ENCODE peak calls at places on chromosomes 4 and X, in five cellular contexts. P, H, V, C and K are unnamed samples.

GRCh38 chrX:15751160-15751819 is 13.2 kb downstream of the CA5B start:
- DNase-seq in V (no peak), C (no peak), P (no peak), H (peak), K (peak)

GRCh38 chrX:57528670-57529255 is 63.0 kb upstream of the ZXDB start:
- DNase-seq in V (no peak), P (no peak), C (no peak), H (no peak), K (peak)

GRCh38 chrX:153470411-153471363 is at the start of gene HAUS7:
- DNase-seq in H (peak), P (no peak), V (peak), C (peak), K (peak)

GRCh38 chr4:188130355-188130754 is 8.9 kb upstream of the TRIML1 start:
- DNase-seq in C (no peak), P (no peak), V (no peak), H (no peak), K (no peak)

GRCh38 chrX:41471786-41472185 is 24.6 kb downstream of the NYX start:
- DNase-seq in C (no peak), V (no peak), H (no peak), P (no peak), K (no peak)

GRCh38 chr4:37639551-37640293 is 46.5 kb downstream of the RELL1 start:
- DNase-seq in P (no peak), V (no peak), C (no peak), H (peak), K (no peak)

GRCh38 chr4:77190053-77190452 is 33.0 kb downstream of the CCNG2 start:
- DNase-seq in H (no peak), C (no peak), P (no peak), V (peak), K (no peak)

GRCh38 chrX:120358687-120359086 is 3.2 kb upstream of the ATP1B4 start:
- DNase-seq in P (no peak), C (no peak), V (peak), H (peak), K (peak)

DNA sequence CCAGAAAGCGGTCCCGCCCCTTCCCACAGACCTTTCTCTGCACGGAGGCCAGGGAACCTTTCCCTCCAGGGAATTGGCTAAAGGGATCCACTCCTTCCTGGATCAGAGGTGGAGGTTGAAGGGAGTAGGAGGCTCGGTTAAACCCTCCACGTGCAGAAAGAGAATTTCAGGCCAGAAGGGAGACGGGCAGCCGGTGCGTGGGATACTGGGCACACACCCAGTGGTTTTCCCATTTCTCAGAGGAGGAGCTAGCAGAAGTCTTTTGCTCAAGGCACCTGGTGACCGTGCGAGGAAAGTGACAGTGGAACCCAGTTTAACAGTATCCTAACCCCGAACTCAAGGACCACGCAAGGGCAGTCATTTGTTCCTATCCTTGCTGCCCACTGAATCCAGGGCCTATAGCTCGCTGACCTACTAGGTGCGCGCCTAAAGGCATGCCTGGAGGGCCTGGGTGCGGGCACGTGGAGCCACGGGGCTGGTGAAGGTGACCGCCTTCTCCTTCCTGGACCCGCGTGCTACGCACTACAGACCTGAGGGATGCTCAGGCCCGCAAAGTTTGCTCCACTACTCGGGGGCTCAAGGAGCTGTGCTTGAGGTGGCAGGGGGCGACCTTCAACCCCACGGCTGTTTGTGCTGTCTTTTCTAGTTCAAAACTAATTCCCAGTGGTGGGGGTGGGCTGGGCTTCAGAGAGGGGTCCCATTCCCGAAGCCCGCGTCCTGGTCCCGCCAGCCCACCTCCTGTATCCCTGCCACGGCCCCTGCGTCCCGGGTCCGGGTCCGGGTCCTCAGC is 584 bp upstream of the AFF2 start:
- DNase-seq in H (no peak), V (no peak), P (no peak), C (no peak), K (no peak)
- H3K4me3 ChIP-seq in H (no peak), V (peak), P (peak), C (no peak), K (peak)

DNA sequence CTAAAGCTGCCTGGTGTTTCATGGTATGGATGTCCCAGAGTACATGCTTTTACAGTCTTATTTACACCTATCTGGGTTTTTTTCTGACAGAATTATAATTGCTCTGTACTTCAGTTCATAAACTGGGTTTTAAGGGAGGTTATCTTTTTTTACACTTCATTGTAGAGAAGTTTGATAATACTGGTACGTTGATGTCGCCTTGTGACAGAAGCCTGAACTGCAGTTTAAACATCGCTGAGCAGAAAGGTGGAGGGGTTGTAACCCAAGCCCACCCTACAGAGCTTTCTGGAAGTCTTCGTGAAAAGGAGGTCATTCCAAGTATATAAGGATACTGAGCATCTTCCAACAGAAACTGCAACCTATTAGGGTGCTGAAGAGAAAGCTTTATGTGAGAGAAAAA is 46.4 kb downstream of the BEX1 start:
- DNase-seq in V (no peak), C (no peak), P (no peak), H (no peak), K (no peak)
- TF ChIP-seq CTCF in V (peak), C (no peak), P (no peak), H (no peak), K (peak)

GRCh38 chrX:16807976-16808542 is 21.8 kb downstream of the TXLNG start:
- DNase-seq in H (peak), P (no peak), C (no peak), V (peak), K (peak)

GRCh38 chrX:16807548-16807947 is 21.3 kb downstream of the TXLNG start:
- DNase-seq in C (no peak), V (no peak), H (peak), P (no peak), K (peak)

DNA sequence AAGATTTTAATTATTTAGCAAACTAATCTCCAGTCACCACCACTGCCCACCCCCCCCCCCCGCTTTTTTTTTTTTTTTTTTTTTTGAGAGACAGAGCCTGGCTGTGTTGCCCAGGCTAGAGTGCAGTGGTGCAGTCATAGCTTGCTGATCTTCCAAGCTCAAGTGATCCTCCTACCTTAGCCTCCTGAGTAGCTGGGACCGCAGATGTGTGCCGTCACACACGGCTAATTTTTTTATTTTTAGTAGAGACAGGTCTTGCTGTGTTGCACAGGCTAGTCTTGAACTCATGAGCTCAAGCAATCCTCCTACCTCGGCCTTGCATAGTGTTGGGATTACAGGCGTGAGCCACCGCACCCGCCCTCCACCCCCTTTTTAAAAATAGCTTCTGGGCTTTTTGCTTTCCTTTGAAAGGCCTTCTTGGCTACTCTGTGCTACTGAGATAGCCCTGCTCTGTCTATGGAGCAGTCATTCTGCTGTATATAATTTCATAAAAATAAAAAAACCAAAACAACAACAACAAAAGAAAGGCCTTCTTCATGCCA is 18.7 kb downstream of the TXLNG start:
- DNase-seq in H (no peak), V (no peak), P (no peak), C (no peak), K (no peak)
- H3K4me3 ChIP-seq in H (no peak), V (no peak), P (no peak), C (no peak), K (no peak)

DNA sequence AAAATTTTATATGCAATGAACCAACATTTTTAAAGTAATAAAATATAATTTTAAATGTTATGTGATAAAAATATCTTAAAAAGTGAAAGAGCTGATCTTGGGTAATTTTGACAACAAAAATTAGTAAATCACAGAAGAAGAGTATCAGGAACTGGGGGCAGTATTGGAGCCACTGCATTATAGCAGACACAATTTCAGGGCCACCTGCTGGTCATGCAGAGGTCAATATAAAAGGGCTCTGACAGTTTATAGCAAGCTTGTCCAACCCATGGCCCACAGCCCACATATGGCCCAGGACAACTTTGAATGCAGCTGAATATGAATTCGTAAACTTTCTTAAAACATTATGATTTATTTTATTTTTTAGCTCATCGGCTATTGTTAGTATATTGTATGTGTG is 13.0 kb upstream of the LEF1 start:
- DNase-seq in V (no peak), P (no peak), H (no peak), C (no peak), K (no peak)
- TF ChIP-seq CTCF in V (peak), P (peak), H (no peak), C (peak), K (peak)

GRCh38 chrX:85905851-85906250 is 141.5 kb downstream of the CHM start:
- DNase-seq in C (no peak), H (no peak), P (no peak), V (no peak), K (no peak)

GRCh38 chrX:85906399-85906798 is 141.0 kb downstream of the CHM start:
- DNase-seq in P (no peak), H (no peak), C (no peak), V (no peak), K (no peak)

GRCh38 chrX:85907316-85907715 is 140.0 kb downstream of the CHM start:
- DNase-seq in H (no peak), C (no peak), P (no peak), V (no peak), K (no peak)

DNA sequence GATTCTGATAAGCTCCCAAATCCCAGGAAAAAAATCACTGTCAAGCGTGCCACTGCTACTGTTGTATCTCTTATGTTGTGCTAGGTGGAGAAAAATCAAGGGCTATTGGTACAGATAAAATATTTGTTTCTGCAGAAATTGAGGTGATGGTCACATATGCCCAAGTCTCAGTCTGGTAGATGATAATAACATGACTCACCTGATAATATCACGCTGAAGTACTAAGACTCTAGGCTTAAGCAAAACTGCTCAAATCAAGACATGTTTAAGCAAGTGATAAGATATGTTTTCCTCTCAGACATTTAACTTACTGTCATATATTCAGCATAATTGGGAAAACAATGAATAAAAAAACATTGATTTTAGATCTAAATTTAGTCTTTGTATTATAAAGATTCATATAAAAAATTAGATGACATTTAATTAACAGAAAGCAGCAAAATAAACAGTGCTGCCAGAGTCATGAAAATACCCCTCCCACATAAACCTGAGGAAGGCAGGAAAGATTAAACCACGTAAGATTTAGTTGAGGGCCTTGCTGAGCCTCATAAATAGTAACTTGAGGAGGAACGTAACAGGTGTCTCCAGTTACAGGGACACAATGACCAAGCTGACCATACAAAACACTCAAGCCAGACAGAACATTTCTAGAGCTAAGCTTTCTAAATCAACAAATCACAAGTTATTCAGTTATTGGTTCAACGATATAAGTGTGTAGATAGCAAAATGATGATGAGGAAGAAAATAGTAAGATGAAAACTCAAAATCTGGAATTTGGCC is 143.5 kb downstream of the CHM start:
- DNase-seq in P (no peak), C (no peak), V (no peak), H (no peak), K (no peak)
- H3K4me3 ChIP-seq in P (no peak), C (no peak), V (no peak), H (no peak), K (no peak)

DNA sequence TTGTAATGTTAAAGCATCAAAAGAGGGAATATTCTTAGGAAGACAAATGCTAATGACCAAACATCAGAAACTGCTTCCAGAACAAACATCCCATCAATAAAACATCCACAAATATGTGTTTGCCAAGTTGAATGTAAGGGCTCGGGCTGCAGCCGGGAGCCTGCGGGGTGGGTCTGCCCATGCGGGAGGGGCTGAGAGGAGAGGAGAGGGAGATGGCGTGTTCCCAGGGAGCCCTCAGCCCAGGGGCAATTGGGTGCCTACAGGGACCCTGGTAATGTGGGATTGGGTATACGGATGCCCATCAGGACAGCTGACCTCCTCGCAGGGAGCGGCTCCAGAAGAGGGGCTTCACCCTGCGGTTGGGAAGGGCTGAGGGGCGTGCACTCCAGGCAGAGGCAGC is 38.4 kb upstream of the PSAPL1 start:
- DNase-seq in V (no peak), P (no peak), H (no peak), C (no peak), K (no peak)
- TF ChIP-seq CTCF in V (no peak), P (no peak), H (no peak), C (no peak), K (no peak)

GRCh38 chr4:10114607-10115006 is 2.0 kb downstream of the WDR1 start:
- DNase-seq in C (no peak), V (no peak), H (no peak), P (no peak), K (no peak)
- H3K4me3 ChIP-seq in C (peak), V (peak), H (peak), P (peak), K (peak)

GRCh38 chrX:45743081-45743533 is 542.4 kb upstream of the DIPK2B start:
- DNase-seq in P (no peak), V (peak), H (peak), C (no peak), K (peak)
- TF ChIP-seq CTCF in P (peak), V (peak), H (peak), C (no peak), K (peak)

GRCh38 chr4:80334568-80334967 is 962 bp upstream of the CFAP299 start:
- DNase-seq in V (no peak), H (no peak), P (no peak), C (no peak), K (no peak)

GRCh38 chr4:80336582-80336981 is 1.1 kb downstream of the CFAP299 start:
- DNase-seq in P (no peak), H (peak), C (no peak), V (peak), K (peak)

GRCh38 chr4:80335554-80336358 is at the start of gene CFAP299:
- DNase-seq in V (peak), C (peak), H (peak), P (peak), K (peak)

GRCh38 chr4:80333121-80333520 is 2.4 kb upstream of the CFAP299 start:
- DNase-seq in V (no peak), C (no peak), P (no peak), H (no peak), K (peak)

GRCh38 chr4:80335226-80335553 is 340 bp upstream of the CFAP299 start:
- DNase-seq in C (no peak), P (no peak), V (no peak), H (no peak), K (no peak)
- H3K4me3 ChIP-seq in C (peak), P (peak), V (peak), H (peak), K (peak)

GRCh38 chr4:112234952-112235609 is 3.5 kb downstream of the AP1AR start:
- DNase-seq in P (peak), H (peak), V (peak), C (peak), K (peak)
- TF ChIP-seq CTCF in P (peak), H (peak), V (peak), C (peak), K (peak)